ENCODE peak calls at places on chromosome 15, in seven cellular contexts. One of them, this sample, is unnamed.

GRCh38 chr15:38524156-38524555 is 40.5 kb downstream of the RASGRP1 start:
- DNase-seq in activated CD8-positive, alpha-beta memory T cell treated with anti-CD3 and anti-CD28 coated beads, Interleukin-2, amount 50 U/mL, for 48 hours: no peak
- DNase-seq in transverse colon: no peak
- DNase-seq in lower leg skin: no peak
- DNase-seq in A172: no peak
- DNase-seq in IMR-90: peak
- DNase-seq in AG09319: no peak
- DNase-seq in this sample: no peak

GRCh38 chr15:99582508-99582960 is 16.8 kb downstream of the MEF2A start:
- DNase-seq in activated CD8-positive, alpha-beta memory T cell treated with anti-CD3 and anti-CD28 coated beads, Interleukin-2, amount 50 U/mL, for 48 hours: no peak
- DNase-seq in transverse colon: no peak
- DNase-seq in lower leg skin: no peak
- DNase-seq in A172: no peak
- DNase-seq in IMR-90: no peak
- DNase-seq in AG09319: no peak
- DNase-seq in this sample: no peak

GRCh38 chr15:90451215-90451850 is 63.3 kb downstream of the IQGAP1 start:
- DNase-seq in activated CD8-positive, alpha-beta memory T cell treated with anti-CD3 and anti-CD28 coated beads, Interleukin-2, amount 50 U/mL, for 48 hours: no peak
- DNase-seq in transverse colon: no peak
- DNase-seq in lower leg skin: no peak
- DNase-seq in A172: no peak
- DNase-seq in IMR-90: peak
- DNase-seq in AG09319: peak
- DNase-seq in this sample: no peak

GRCh38 chr15:75153084-75153483 is 48.6 kb upstream of the C15orf39 start:
- DNase-seq in activated CD8-positive, alpha-beta memory T cell treated with anti-CD3 and anti-CD28 coated beads, Interleukin-2, amount 50 U/mL, for 48 hours: no peak
- DNase-seq in transverse colon: no peak
- DNase-seq in lower leg skin: no peak
- DNase-seq in A172: peak
- DNase-seq in IMR-90: peak
- DNase-seq in AG09319: no peak
- DNase-seq in this sample: no peak

GRCh38 chr15:71096676-71097075 is 18.6 kb upstream of the THSD4 start:
- DNase-seq in activated CD8-positive, alpha-beta memory T cell treated with anti-CD3 and anti-CD28 coated beads, Interleukin-2, amount 50 U/mL, for 48 hours: no peak
- DNase-seq in transverse colon: no peak
- DNase-seq in lower leg skin: no peak
- DNase-seq in A172: peak
- DNase-seq in IMR-90: peak
- DNase-seq in AG09319: no peak
- DNase-seq in this sample: no peak

GRCh38 chr15:66502491-66502890 is 2.2 kb downstream of the RPL4 start:
- DNase-seq in activated CD8-positive, alpha-beta memory T cell treated with anti-CD3 and anti-CD28 coated beads, Interleukin-2, amount 50 U/mL, for 48 hours: no peak
- DNase-seq in transverse colon: no peak
- DNase-seq in lower leg skin: no peak
- DNase-seq in A172: no peak
- DNase-seq in IMR-90: no peak
- DNase-seq in AG09319: no peak
- DNase-seq in this sample: no peak

GRCh38 chr15:98873441-98874218 is 134.0 kb downstream of the PGPEP1L start:
- DNase-seq in activated CD8-positive, alpha-beta memory T cell treated with anti-CD3 and anti-CD28 coated beads, Interleukin-2, amount 50 U/mL, for 48 hours: no peak
- DNase-seq in transverse colon: no peak
- DNase-seq in lower leg skin: no peak
- DNase-seq in A172: peak
- DNase-seq in IMR-90: peak
- DNase-seq in AG09319: no peak
- DNase-seq in this sample: no peak

GRCh38 chr15:77002954-77003912 is 8.3 kb downstream of the PSTPIP1 start:
- DNase-seq in activated CD8-positive, alpha-beta memory T cell treated with anti-CD3 and anti-CD28 coated beads, Interleukin-2, amount 50 U/mL, for 48 hours: peak
- DNase-seq in transverse colon: peak
- DNase-seq in lower leg skin: peak
- DNase-seq in A172: no peak
- DNase-seq in IMR-90: no peak
- DNase-seq in AG09319: no peak
- DNase-seq in this sample: no peak

GRCh38 chr15:36495464-36495863 is 84.0 kb upstream of the CDIN1 start:
- DNase-seq in activated CD8-positive, alpha-beta memory T cell treated with anti-CD3 and anti-CD28 coated beads, Interleukin-2, amount 50 U/mL, for 48 hours: no peak
- DNase-seq in transverse colon: no peak
- DNase-seq in lower leg skin: no peak
- DNase-seq in A172: no peak
- DNase-seq in IMR-90: no peak
- DNase-seq in AG09319: no peak
- DNase-seq in this sample: no peak

GRCh38 chr15:87401986-87402385 is 854.6 kb downstream of the NTRK3 start:
- DNase-seq in activated CD8-positive, alpha-beta memory T cell treated with anti-CD3 and anti-CD28 coated beads, Interleukin-2, amount 50 U/mL, for 48 hours: no peak
- DNase-seq in transverse colon: no peak
- DNase-seq in lower leg skin: no peak
- DNase-seq in A172: no peak
- DNase-seq in IMR-90: no peak
- DNase-seq in AG09319: no peak
- DNase-seq in this sample: no peak

GRCh38 chr15:31024979-31025378 is 33.6 kb upstream of the MTMR10 start:
- DNase-seq in activated CD8-positive, alpha-beta memory T cell treated with anti-CD3 and anti-CD28 coated beads, Interleukin-2, amount 50 U/mL, for 48 hours: no peak
- DNase-seq in transverse colon: no peak
- DNase-seq in lower leg skin: no peak
- DNase-seq in A172: peak
- DNase-seq in IMR-90: peak
- DNase-seq in AG09319: no peak
- DNase-seq in this sample: no peak

GRCh38 chr15:31215490-31216209 is 111.0 kb upstream of the KLF13 start:
- DNase-seq in activated CD8-positive, alpha-beta memory T cell treated with anti-CD3 and anti-CD28 coated beads, Interleukin-2, amount 50 U/mL, for 48 hours: peak
- DNase-seq in transverse colon: peak
- DNase-seq in lower leg skin: peak
- DNase-seq in A172: peak
- DNase-seq in IMR-90: no peak
- DNase-seq in AG09319: no peak
- DNase-seq in this sample: peak